ENCODE peak calls at places on chromosomes 2 and 18, in five cellular contexts. One of them, this sample, is unnamed.

GRCh38 chr2:54310314-54310713 is 54.3 kb upstream of the TSPYL6 start:
- DNase-seq in PC-9: no peak
- DNase-seq in body of pancreas: no peak
- DNase-seq in adrenal gland: peak; percentile 49
- DNase-seq in breast epithelium: no peak
- DNase-seq in this sample: no peak

GRCh38 chr2:25286025-25286400 is 55.7 kb downstream of the DNMT3A start:
- DNase-seq in PC-9: no peak
- DNase-seq in body of pancreas: peak; percentile 48
- DNase-seq in adrenal gland: no peak
- DNase-seq in breast epithelium: no peak
- DNase-seq in this sample: peak; percentile 87

GRCh38 chr18:64410685-64411084 is 261.8 kb upstream of the LINC00305 start:
- DNase-seq in PC-9: no peak
- DNase-seq in body of pancreas: no peak
- DNase-seq in adrenal gland: no peak
- DNase-seq in breast epithelium: no peak
- DNase-seq in this sample: no peak

GRCh38 chr2:37283207-37283606 is 41.4 kb downstream of the PRKD3 start:
- DNase-seq in PC-9: peak; percentile 41
- DNase-seq in body of pancreas: no peak
- DNase-seq in adrenal gland: no peak
- DNase-seq in breast epithelium: no peak
- DNase-seq in this sample: no peak

GRCh38 chr2:54486766-54487165 is 30.6 kb downstream of the SPTBN1 start:
- DNase-seq in PC-9: no peak
- DNase-seq in body of pancreas: no peak
- DNase-seq in adrenal gland: no peak
- DNase-seq in breast epithelium: no peak
- DNase-seq in this sample: no peak

GRCh38 chr2:37802899-37803379 is 122.1 kb upstream of the RMDN2 start:
- DNase-seq in PC-9: peak; percentile 94
- DNase-seq in body of pancreas: no peak
- DNase-seq in adrenal gland: no peak
- DNase-seq in breast epithelium: no peak
- DNase-seq in this sample: no peak

GRCh38 chr2:195037072-195037471 is 620.0 kb upstream of the SLC39A10 start:
- DNase-seq in PC-9: no peak
- DNase-seq in body of pancreas: no peak
- DNase-seq in adrenal gland: no peak
- DNase-seq in breast epithelium: no peak
- DNase-seq in this sample: no peak

GRCh38 chr2:234146087-234146826 is 95.8 kb downstream of the SPP2 start:
- DNase-seq in PC-9: no peak
- DNase-seq in body of pancreas: peak; percentile 8
- DNase-seq in adrenal gland: peak; percentile 16
- DNase-seq in breast epithelium: no peak
- DNase-seq in this sample: no peak

GRCh38 chr2:224922142-224922727 is 120.0 kb downstream of the DOCK10 start:
- DNase-seq in PC-9: no peak
- DNase-seq in body of pancreas: peak; percentile 30
- DNase-seq in adrenal gland: no peak
- DNase-seq in breast epithelium: no peak
- DNase-seq in this sample: peak; percentile 48

DNA sequence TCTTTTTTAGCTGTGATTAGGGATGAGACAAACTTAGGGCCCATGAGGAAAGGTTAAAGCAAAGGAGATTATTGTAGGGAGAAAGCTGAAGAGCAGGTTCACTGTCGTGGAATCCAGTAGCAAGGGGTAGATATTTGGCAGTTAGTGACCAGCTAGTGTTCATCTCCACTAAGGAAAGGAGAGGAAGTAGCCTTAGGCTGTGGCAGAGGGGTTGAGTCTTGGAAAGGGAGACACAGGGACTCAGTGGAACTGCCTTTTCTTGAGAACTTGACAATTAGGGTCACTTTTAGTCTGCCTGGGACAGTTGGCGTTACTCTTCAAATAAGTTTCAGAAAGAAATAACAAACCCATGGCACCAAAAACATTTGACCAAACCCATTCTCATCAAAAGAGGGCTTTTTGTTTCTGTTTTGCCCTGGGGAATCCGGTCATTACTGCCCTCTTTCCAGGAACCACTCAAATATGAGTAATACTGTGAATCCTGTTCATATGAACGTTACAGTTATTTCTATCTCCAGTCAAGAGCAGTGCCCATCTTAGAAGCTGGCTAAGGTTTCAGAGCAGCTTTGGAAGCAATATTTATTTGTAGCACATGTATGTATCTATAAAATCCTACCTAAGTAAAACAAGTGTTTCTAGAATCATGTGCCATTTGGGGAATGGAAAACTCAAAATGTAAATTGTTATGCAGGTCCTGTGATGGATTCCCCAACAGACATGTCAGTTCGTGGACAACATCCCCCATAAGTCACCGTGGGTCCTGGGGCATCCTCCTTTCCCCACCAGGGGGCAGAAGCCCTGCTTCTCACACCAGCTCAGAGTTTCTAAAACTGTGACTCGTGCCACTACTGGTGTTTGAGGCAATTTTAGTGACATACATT is 77.3 kb upstream of the PHLPP1 start:
- DNase-seq in PC-9: no peak
- DNase-seq in body of pancreas: peak; percentile 39
- DNase-seq in adrenal gland: no peak
- DNase-seq in breast epithelium: no peak
- DNase-seq in this sample: peak; percentile 57
- TF ChIP-seq CTCF in PC-9: peak; percentile 64
- TF ChIP-seq CTCF in body of pancreas: peak; percentile 39
- TF ChIP-seq CTCF in adrenal gland: peak; percentile 46
- TF ChIP-seq CTCF in breast epithelium: no peak
- TF ChIP-seq CTCF in this sample: peak; percentile 77

DNA sequence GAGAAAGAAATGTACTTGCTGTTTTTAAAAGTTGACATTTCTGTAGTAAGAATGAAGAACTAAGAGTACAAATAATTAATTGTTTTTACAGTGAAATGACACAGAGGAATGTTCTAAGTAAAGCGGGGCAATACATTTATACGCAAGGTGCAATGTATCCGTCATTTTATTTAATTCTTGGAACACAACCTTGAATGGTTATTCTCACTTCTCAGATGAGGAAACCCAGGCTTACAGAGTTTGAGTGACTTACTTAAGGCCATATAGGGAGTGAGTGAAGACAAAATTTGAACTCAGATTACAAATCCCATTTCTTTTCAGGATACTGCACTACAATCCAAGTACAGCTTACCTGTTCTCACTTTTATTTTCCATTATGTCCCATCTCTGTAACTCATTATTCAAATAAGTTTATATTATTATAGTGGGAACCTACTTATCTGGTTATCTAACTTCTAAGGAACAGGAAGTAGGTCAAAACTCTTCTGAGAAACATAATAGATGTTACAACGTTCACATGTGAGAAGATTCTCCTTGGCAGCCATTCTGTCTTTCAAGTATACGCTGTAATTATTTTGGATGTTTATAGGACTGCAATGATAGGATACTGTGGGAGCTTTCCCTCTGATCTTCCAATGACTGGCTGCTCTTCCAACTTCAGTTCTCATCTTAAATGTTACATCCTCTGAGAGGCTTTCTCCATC is 12.3 kb upstream of the STK17B start:
- DNase-seq in PC-9: no peak
- DNase-seq in body of pancreas: no peak
- DNase-seq in adrenal gland: no peak
- DNase-seq in breast epithelium: no peak
- DNase-seq in this sample: no peak
- H3K27ac ChIP-seq in PC-9: no peak overlapping the region
- H3K27ac ChIP-seq in body of pancreas: no peak overlapping the region
- H3K27ac ChIP-seq in adrenal gland: no peak overlapping the region
- H3K27ac ChIP-seq in breast epithelium: no peak overlapping the region
- H3K27ac ChIP-seq in this sample: no peak overlapping the region

GRCh38 chr18:71001597-71001996 is 712.8 kb downstream of the SOCS6 start:
- DNase-seq in PC-9: no peak
- DNase-seq in body of pancreas: no peak
- DNase-seq in adrenal gland: no peak
- DNase-seq in breast epithelium: no peak
- DNase-seq in this sample: peak; percentile 31

DNA sequence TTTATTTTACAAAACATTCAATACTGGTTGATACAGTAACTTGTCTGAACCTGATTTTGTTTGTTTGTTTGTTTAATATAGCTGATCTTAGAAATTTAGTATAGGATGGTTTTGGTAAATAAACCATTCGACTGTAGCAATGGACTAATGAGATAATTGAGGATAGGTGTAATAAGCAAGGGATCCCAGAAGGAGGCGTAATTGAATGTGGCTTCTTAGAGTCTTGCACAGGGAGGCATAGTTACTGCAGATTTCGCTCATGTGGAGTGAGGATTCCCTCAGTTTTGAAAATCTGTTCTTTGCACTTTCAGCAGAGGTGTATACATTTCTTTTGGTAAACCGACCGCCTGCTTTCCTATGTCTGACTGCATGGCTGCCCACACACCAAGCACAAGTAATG is 709.6 kb downstream of the SOCS6 start:
- DNase-seq in PC-9: no peak
- DNase-seq in body of pancreas: no peak
- DNase-seq in adrenal gland: no peak
- DNase-seq in breast epithelium: no peak
- DNase-seq in this sample: peak; percentile 33
- TF ChIP-seq CTCF in PC-9: peak; percentile 26
- TF ChIP-seq CTCF in body of pancreas: no peak
- TF ChIP-seq CTCF in adrenal gland: no peak
- TF ChIP-seq CTCF in breast epithelium: no peak
- TF ChIP-seq CTCF in this sample: peak; percentile 54

GRCh38 chr2:205748660-205749059 is 66.4 kb downstream of the NRP2 start:
- DNase-seq in PC-9: peak; percentile 93
- DNase-seq in body of pancreas: no peak
- DNase-seq in adrenal gland: no peak
- DNase-seq in breast epithelium: no peak
- DNase-seq in this sample: no peak
- H3K27ac ChIP-seq in PC-9: peak overlapping the region; percentile 95
- H3K27ac ChIP-seq in body of pancreas: no peak overlapping the region
- H3K27ac ChIP-seq in adrenal gland: no peak overlapping the region
- H3K27ac ChIP-seq in breast epithelium: no peak overlapping the region
- H3K27ac ChIP-seq in this sample: no peak overlapping the region

GRCh38 chr2:163187119-163187518 is 348.6 kb upstream of the KCNH7 start:
- DNase-seq in PC-9: no peak
- DNase-seq in body of pancreas: no peak
- DNase-seq in adrenal gland: no peak
- DNase-seq in breast epithelium: no peak
- DNase-seq in this sample: no peak

GRCh38 chr2:163187995-163188655 is 349.6 kb upstream of the KCNH7 start:
- DNase-seq in PC-9: no peak
- DNase-seq in body of pancreas: no peak
- DNase-seq in adrenal gland: no peak
- DNase-seq in breast epithelium: no peak
- DNase-seq in this sample: peak; percentile 15

GRCh38 chr2:163191372-163191771 is 352.8 kb upstream of the KCNH7 start:
- DNase-seq in PC-9: no peak
- DNase-seq in body of pancreas: peak; percentile 15
- DNase-seq in adrenal gland: peak; percentile 14
- DNase-seq in breast epithelium: no peak
- DNase-seq in this sample: peak; percentile 42
- TF ChIP-seq CTCF in PC-9: peak; percentile 68
- TF ChIP-seq CTCF in body of pancreas: peak; percentile 41
- TF ChIP-seq CTCF in adrenal gland: peak; percentile 64
- TF ChIP-seq CTCF in breast epithelium: no peak
- TF ChIP-seq CTCF in this sample: peak; percentile 75

DNA sequence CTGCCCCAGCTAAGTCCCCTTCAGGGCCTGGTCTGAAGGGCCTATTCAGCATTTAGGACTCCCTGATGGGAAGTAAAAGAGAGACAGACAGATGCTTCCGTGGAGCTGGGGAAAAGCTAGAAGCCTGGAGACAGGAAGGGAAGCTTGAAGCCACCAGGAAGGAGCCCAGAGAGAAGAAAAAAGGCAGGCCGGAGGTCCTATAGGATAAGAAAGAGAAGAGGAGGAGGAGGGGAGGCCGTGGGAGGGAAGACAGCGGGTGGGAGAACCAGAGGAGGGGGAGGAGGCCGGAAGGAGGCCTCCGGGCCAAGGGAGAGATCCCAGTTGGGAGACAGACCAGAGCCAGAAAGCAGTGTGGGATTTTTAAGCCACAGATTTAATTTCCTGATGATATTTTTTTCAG is 107.1 kb upstream of the PKDCC start:
- DNase-seq in PC-9: no peak
- DNase-seq in body of pancreas: no peak
- DNase-seq in adrenal gland: no peak
- DNase-seq in breast epithelium: no peak
- DNase-seq in this sample: peak; percentile 96
- H3K27ac ChIP-seq in PC-9: no peak overlapping the region
- H3K27ac ChIP-seq in body of pancreas: no peak overlapping the region
- H3K27ac ChIP-seq in adrenal gland: no peak overlapping the region
- H3K27ac ChIP-seq in breast epithelium: no peak overlapping the region
- H3K27ac ChIP-seq in this sample: peak overlapping the region; percentile 74

This sample was measured in A673.